ENCODE peak calls at places on chromosomes 11 and 22, in nine cellular contexts. One of them, this sample, is unnamed.

GRCh38 chr11:119370486-119371046 is 10.9 kb downstream of the USP2 start:
- DNase-seq in Peyer's patch: no peak
- DNase-seq in fibroblast of mammary gland: no peak
- DNase-seq in cardiac fibroblast: no peak
- DNase-seq in hepatocyte: peak
- DNase-seq in IMR-90: no peak
- DNase-seq in OCI-LY7: peak
- DNase-seq in CD4-positive, alpha-beta T cell: no peak
- DNase-seq in colonic mucosa: peak
- DNase-seq in this sample: no peak

GRCh38 chr11:126363706-126364245 is 8.3 kb downstream of the ST3GAL4 start:
- DNase-seq in Peyer's patch: no peak
- DNase-seq in fibroblast of mammary gland: no peak
- DNase-seq in cardiac fibroblast: no peak
- DNase-seq in hepatocyte: no peak
- DNase-seq in IMR-90: no peak
- DNase-seq in OCI-LY7: no peak
- DNase-seq in CD4-positive, alpha-beta T cell: no peak
- DNase-seq in colonic mucosa: no peak
- DNase-seq in this sample: no peak

GRCh38 chr11:59523541-59523940 is 12.2 kb downstream of the OR4D9 start:
- DNase-seq in Peyer's patch: no peak
- DNase-seq in fibroblast of mammary gland: no peak
- DNase-seq in cardiac fibroblast: no peak
- DNase-seq in hepatocyte: no peak
- DNase-seq in IMR-90: no peak
- DNase-seq in OCI-LY7: no peak
- DNase-seq in CD4-positive, alpha-beta T cell: no peak
- DNase-seq in colonic mucosa: no peak
- DNase-seq in this sample: no peak

GRCh38 chr22:29231971-29232959 is 26.6 kb downstream of the EMID1 start:
- DNase-seq in Peyer's patch: no peak
- DNase-seq in fibroblast of mammary gland: no peak
- DNase-seq in cardiac fibroblast: peak
- DNase-seq in hepatocyte: peak
- DNase-seq in IMR-90: no peak
- DNase-seq in OCI-LY7: no peak
- DNase-seq in CD4-positive, alpha-beta T cell: no peak
- DNase-seq in colonic mucosa: no peak
- DNase-seq in this sample: no peak

GRCh38 chr11:79932612-79933011 is 491.8 kb upstream of the TENM4 start:
- DNase-seq in Peyer's patch: no peak
- DNase-seq in fibroblast of mammary gland: no peak
- DNase-seq in cardiac fibroblast: no peak
- DNase-seq in hepatocyte: no peak
- DNase-seq in IMR-90: no peak
- DNase-seq in OCI-LY7: no peak
- DNase-seq in CD4-positive, alpha-beta T cell: no peak
- DNase-seq in colonic mucosa: no peak
- DNase-seq in this sample: no peak

GRCh38 chr11:120710354-120711187 is 199.0 kb downstream of the GRIK4 start:
- DNase-seq in Peyer's patch: peak
- DNase-seq in fibroblast of mammary gland: peak
- DNase-seq in cardiac fibroblast: peak
- DNase-seq in hepatocyte: peak
- DNase-seq in IMR-90: peak
- DNase-seq in OCI-LY7: no peak
- DNase-seq in CD4-positive, alpha-beta T cell: no peak
- DNase-seq in colonic mucosa: peak
- DNase-seq in this sample: peak

GRCh38 chr11:60130496-60130895 is 42.0 kb downstream of the MS4A2 start:
- DNase-seq in Peyer's patch: no peak
- DNase-seq in fibroblast of mammary gland: peak
- DNase-seq in cardiac fibroblast: peak
- DNase-seq in hepatocyte: peak
- DNase-seq in IMR-90: no peak
- DNase-seq in OCI-LY7: peak
- DNase-seq in CD4-positive, alpha-beta T cell: no peak
- DNase-seq in colonic mucosa: peak
- DNase-seq in this sample: no peak

GRCh38 chr22:47610281-47610680 is 847.8 kb downstream of the TBC1D22A start:
- DNase-seq in Peyer's patch: no peak
- DNase-seq in fibroblast of mammary gland: no peak
- DNase-seq in cardiac fibroblast: no peak
- DNase-seq in hepatocyte: no peak
- DNase-seq in IMR-90: no peak
- DNase-seq in OCI-LY7: no peak
- DNase-seq in CD4-positive, alpha-beta T cell: no peak
- DNase-seq in colonic mucosa: no peak
- DNase-seq in this sample: no peak

GRCh38 chr11:58926695-58927094 is 12.6 kb upstream of the GLYATL1 start:
- DNase-seq in Peyer's patch: no peak
- DNase-seq in fibroblast of mammary gland: peak
- DNase-seq in cardiac fibroblast: peak
- DNase-seq in hepatocyte: peak
- DNase-seq in IMR-90: peak
- DNase-seq in OCI-LY7: no peak
- DNase-seq in CD4-positive, alpha-beta T cell: no peak
- DNase-seq in colonic mucosa: no peak
- DNase-seq in this sample: no peak

GRCh38 chr22:41798736-41799135 is 1.7 kb upstream of the CCDC134 start:
- DNase-seq in Peyer's patch: no peak
- DNase-seq in fibroblast of mammary gland: no peak
- DNase-seq in cardiac fibroblast: no peak
- DNase-seq in hepatocyte: no peak
- DNase-seq in IMR-90: no peak
- DNase-seq in OCI-LY7: no peak
- DNase-seq in CD4-positive, alpha-beta T cell: no peak
- DNase-seq in colonic mucosa: no peak
- DNase-seq in this sample: no peak

GRCh38 chr22:41799486-41800347 is 762 bp upstream of the CCDC134 start:
- DNase-seq in Peyer's patch: no peak
- DNase-seq in fibroblast of mammary gland: no peak
- DNase-seq in cardiac fibroblast: peak
- DNase-seq in hepatocyte: peak
- DNase-seq in IMR-90: no peak
- DNase-seq in OCI-LY7: peak
- DNase-seq in CD4-positive, alpha-beta T cell: no peak
- DNase-seq in colonic mucosa: peak
- DNase-seq in this sample: no peak

GRCh38 chr22:41793871-41794270 is 6.6 kb upstream of the CCDC134 start:
- DNase-seq in Peyer's patch: no peak
- DNase-seq in fibroblast of mammary gland: no peak
- DNase-seq in cardiac fibroblast: no peak
- DNase-seq in hepatocyte: no peak
- DNase-seq in IMR-90: no peak
- DNase-seq in OCI-LY7: no peak
- DNase-seq in CD4-positive, alpha-beta T cell: no peak
- DNase-seq in colonic mucosa: no peak
- DNase-seq in this sample: no peak
- TF ChIP-seq CTCF in Peyer's patch: no peak
- TF ChIP-seq CTCF in fibroblast of mammary gland: no peak
- TF ChIP-seq CTCF in cardiac fibroblast: no peak
- TF ChIP-seq CTCF in hepatocyte: no peak
- TF ChIP-seq CTCF in IMR-90: no peak
- TF ChIP-seq CTCF in OCI-LY7: no peak
- TF ChIP-seq CTCF in CD4-positive, alpha-beta T cell: no peak
- TF ChIP-seq CTCF in colonic mucosa: no peak
- TF ChIP-seq CTCF in this sample: no peak

DNA sequence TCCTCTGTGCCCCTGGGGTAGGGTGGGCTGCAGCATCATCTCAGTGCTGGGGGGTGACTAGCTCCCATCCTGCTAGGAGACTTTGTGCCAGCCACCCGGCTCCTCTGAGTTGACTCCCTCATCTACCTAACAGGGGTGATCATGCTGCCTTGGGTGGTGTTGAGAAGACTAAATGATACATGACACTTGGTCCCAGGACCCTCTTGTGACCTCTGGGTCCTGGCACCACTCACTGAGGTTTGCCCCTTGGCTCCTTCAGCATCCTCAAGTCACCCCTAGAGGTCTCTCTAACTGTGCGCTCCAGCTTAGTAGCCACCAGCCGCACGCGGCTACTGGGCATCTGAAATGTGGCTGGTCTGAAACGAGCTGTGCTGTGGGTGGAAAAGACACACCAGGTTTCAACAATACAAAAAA is 72.1 kb downstream of the LRRC32 start:
- DNase-seq in Peyer's patch: no peak
- DNase-seq in fibroblast of mammary gland: peak
- DNase-seq in cardiac fibroblast: peak
- DNase-seq in hepatocyte: peak
- DNase-seq in IMR-90: peak
- DNase-seq in OCI-LY7: peak
- DNase-seq in CD4-positive, alpha-beta T cell: no peak
- DNase-seq in colonic mucosa: no peak
- DNase-seq in this sample: no peak
- TF ChIP-seq CTCF in Peyer's patch: no peak
- TF ChIP-seq CTCF in fibroblast of mammary gland: peak
- TF ChIP-seq CTCF in cardiac fibroblast: peak
- TF ChIP-seq CTCF in hepatocyte: peak
- TF ChIP-seq CTCF in IMR-90: peak
- TF ChIP-seq CTCF in OCI-LY7: peak
- TF ChIP-seq CTCF in CD4-positive, alpha-beta T cell: no peak
- TF ChIP-seq CTCF in colonic mucosa: no peak
- TF ChIP-seq CTCF in this sample: no peak

GRCh38 chr11:32113200-32113599 is 22.3 kb downstream of the RCN1 start:
- DNase-seq in Peyer's patch: no peak
- DNase-seq in fibroblast of mammary gland: peak
- DNase-seq in cardiac fibroblast: peak
- DNase-seq in hepatocyte: no peak
- DNase-seq in IMR-90: no peak
- DNase-seq in OCI-LY7: no peak
- DNase-seq in CD4-positive, alpha-beta T cell: no peak
- DNase-seq in colonic mucosa: no peak
- DNase-seq in this sample: no peak

GRCh38 chr11:32116668-32117067 is 25.8 kb downstream of the RCN1 start:
- DNase-seq in Peyer's patch: no peak
- DNase-seq in fibroblast of mammary gland: no peak
- DNase-seq in cardiac fibroblast: no peak
- DNase-seq in hepatocyte: no peak
- DNase-seq in IMR-90: no peak
- DNase-seq in OCI-LY7: no peak
- DNase-seq in CD4-positive, alpha-beta T cell: no peak
- DNase-seq in colonic mucosa: no peak
- DNase-seq in this sample: no peak

GRCh38 chr11:32118025-32118974 is 27.4 kb downstream of the RCN1 start:
- DNase-seq in Peyer's patch: no peak
- DNase-seq in fibroblast of mammary gland: peak
- DNase-seq in cardiac fibroblast: peak
- DNase-seq in hepatocyte: no peak
- DNase-seq in IMR-90: peak
- DNase-seq in OCI-LY7: no peak
- DNase-seq in CD4-positive, alpha-beta T cell: no peak
- DNase-seq in colonic mucosa: no peak
- DNase-seq in this sample: no peak

GRCh38 chr11:32113637-32114203 is 22.8 kb downstream of the RCN1 start:
- DNase-seq in Peyer's patch: no peak
- DNase-seq in fibroblast of mammary gland: peak
- DNase-seq in cardiac fibroblast: no peak
- DNase-seq in hepatocyte: no peak
- DNase-seq in IMR-90: no peak
- DNase-seq in OCI-LY7: no peak
- DNase-seq in CD4-positive, alpha-beta T cell: no peak
- DNase-seq in colonic mucosa: no peak
- DNase-seq in this sample: no peak

DNA sequence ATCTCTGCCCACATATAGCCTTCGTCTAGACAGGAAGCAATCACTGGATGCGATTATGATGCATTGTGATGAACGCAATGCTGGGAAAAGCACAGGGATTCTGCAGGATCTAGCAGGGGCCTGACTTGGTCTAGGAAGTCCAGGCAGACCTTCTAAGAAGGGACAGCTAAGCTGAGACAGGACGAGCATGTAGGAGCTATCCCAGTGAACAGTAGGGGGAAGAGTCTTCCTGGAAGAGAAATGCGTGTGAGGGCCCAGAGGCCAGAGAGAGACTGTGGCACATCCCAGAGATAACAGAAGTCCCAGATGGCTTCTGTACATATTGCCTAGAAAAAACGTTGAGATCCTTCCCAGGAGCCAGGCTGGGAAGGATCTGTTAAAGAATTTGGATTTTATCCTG is 24.5 kb downstream of the RCN1 start:
- DNase-seq in Peyer's patch: no peak
- DNase-seq in fibroblast of mammary gland: no peak
- DNase-seq in cardiac fibroblast: peak
- DNase-seq in hepatocyte: peak
- DNase-seq in IMR-90: no peak
- DNase-seq in OCI-LY7: no peak
- DNase-seq in CD4-positive, alpha-beta T cell: no peak
- DNase-seq in colonic mucosa: no peak
- DNase-seq in this sample: no peak
- TF ChIP-seq CTCF in Peyer's patch: no peak
- TF ChIP-seq CTCF in fibroblast of mammary gland: no peak
- TF ChIP-seq CTCF in cardiac fibroblast: no peak
- TF ChIP-seq CTCF in hepatocyte: no peak
- TF ChIP-seq CTCF in IMR-90: no peak
- TF ChIP-seq CTCF in OCI-LY7: no peak
- TF ChIP-seq CTCF in CD4-positive, alpha-beta T cell: no peak
- TF ChIP-seq CTCF in colonic mucosa: no peak
- TF ChIP-seq CTCF in this sample: no peak

GRCh38 chr11:31939004-31939403 is 127.9 kb upstream of the PAX6 start:
- DNase-seq in Peyer's patch: no peak
- DNase-seq in fibroblast of mammary gland: no peak
- DNase-seq in cardiac fibroblast: no peak
- DNase-seq in hepatocyte: no peak
- DNase-seq in IMR-90: no peak
- DNase-seq in OCI-LY7: no peak
- DNase-seq in CD4-positive, alpha-beta T cell: no peak
- DNase-seq in colonic mucosa: no peak
- DNase-seq in this sample: no peak

GRCh38 chr11:31940396-31941037 is 129.4 kb upstream of the PAX6 start:
- DNase-seq in Peyer's patch: no peak
- DNase-seq in fibroblast of mammary gland: peak
- DNase-seq in cardiac fibroblast: peak
- DNase-seq in hepatocyte: no peak
- DNase-seq in IMR-90: peak
- DNase-seq in OCI-LY7: no peak
- DNase-seq in CD4-positive, alpha-beta T cell: no peak
- DNase-seq in colonic mucosa: no peak
- DNase-seq in this sample: no peak

GRCh38 chr11:31947051-31947450 is 135.9 kb upstream of the PAX6 start:
- DNase-seq in Peyer's patch: no peak
- DNase-seq in fibroblast of mammary gland: no peak
- DNase-seq in cardiac fibroblast: no peak
- DNase-seq in hepatocyte: peak
- DNase-seq in IMR-90: no peak
- DNase-seq in OCI-LY7: no peak
- DNase-seq in CD4-positive, alpha-beta T cell: no peak
- DNase-seq in colonic mucosa: peak
- DNase-seq in this sample: no peak

GRCh38 chr11:31943056-31943780 is 132.1 kb upstream of the PAX6 start:
- DNase-seq in Peyer's patch: no peak
- DNase-seq in fibroblast of mammary gland: no peak
- DNase-seq in cardiac fibroblast: no peak
- DNase-seq in hepatocyte: no peak
- DNase-seq in IMR-90: no peak
- DNase-seq in OCI-LY7: no peak
- DNase-seq in CD4-positive, alpha-beta T cell: no peak
- DNase-seq in colonic mucosa: no peak
- DNase-seq in this sample: no peak
- TF ChIP-seq CTCF in Peyer's patch: no peak
- TF ChIP-seq CTCF in fibroblast of mammary gland: no peak
- TF ChIP-seq CTCF in cardiac fibroblast: no peak
- TF ChIP-seq CTCF in hepatocyte: no peak
- TF ChIP-seq CTCF in IMR-90: no peak
- TF ChIP-seq CTCF in OCI-LY7: no peak
- TF ChIP-seq CTCF in CD4-positive, alpha-beta T cell: no peak
- TF ChIP-seq CTCF in colonic mucosa: no peak
- TF ChIP-seq CTCF in this sample: no peak

This sample was measured in omental fat pad.